ENCODE peak calls at places on chromosomes 16 and 17, in nine cellular contexts. T, N, Y, O, J, K, U, A and D are unnamed samples.

GRCh38 chr16:87365021-87365713 is 18.4 kb downstream of the FBXO31 start:
- DNase-seq in T (no peak), N (no peak), Y (no peak), O (no peak), J (no peak), K (no peak), U (no peak), A (no peak), D (no peak)

GRCh38 chr17:66944365-66945203 is 19.9 kb upstream of the CACNG4 start:
- DNase-seq in T (no peak), N (peak), Y (no peak), O (no peak), J (no peak), K (no peak), U (no peak), A (no peak), D (peak)

GRCh38 chr17:36653374-36653773 is 52.0 kb downstream of the MRM1 start:
- DNase-seq in T (no peak), N (no peak), Y (no peak), O (no peak), J (no peak), K (no peak), U (no peak), A (no peak), D (no peak)

GRCh38 chr16:81956213-81956948 is 54.9 kb downstream of the SDR42E1 start:
- DNase-seq in T (no peak), N (no peak), Y (no peak), O (no peak), J (no peak), K (no peak), U (no peak), A (peak), D (peak)

GRCh38 chr17:38464251-38464722 is 36.0 kb downstream of the ARHGAP23 start:
- DNase-seq in T (no peak), N (no peak), Y (no peak), O (no peak), J (no peak), K (no peak), U (no peak), A (peak), D (no peak)

GRCh38 chr16:47342055-47342454 is 118.8 kb downstream of the ITFG1 start:
- DNase-seq in T (peak), N (peak), Y (no peak), O (no peak), J (no peak), K (no peak), U (no peak), A (no peak), D (no peak)

GRCh38 chr17:29078183-29079045 is 35.5 kb downstream of the PIPOX start:
- DNase-seq in T (no peak), N (peak), Y (no peak), O (no peak), J (no peak), K (no peak), U (no peak), A (no peak), D (peak)

GRCh38 chr17:77929180-77929564 is 29.3 kb upstream of the TNRC6C start:
- DNase-seq in T (no peak), N (no peak), Y (no peak), O (no peak), J (no peak), K (no peak), U (no peak), A (no peak), D (no peak)

GRCh38 chr17:56257075-56257474 is 103.8 kb downstream of the ANKFN1 start:
- DNase-seq in T (no peak), N (no peak), Y (no peak), O (no peak), J (no peak), K (no peak), U (no peak), A (no peak), D (no peak)

GRCh38 chr16:29809850-29810698 is 1.9 kb upstream of the PRRT2 start:
- DNase-seq in T (no peak), N (peak), Y (no peak), O (no peak), J (peak), K (no peak), U (no peak), A (no peak), D (no peak)

GRCh38 chr17:7589891-7590611 is at the start of gene SOX15:
- DNase-seq in T (no peak), N (no peak), Y (no peak), O (no peak), J (no peak), K (no peak), U (no peak), A (no peak), D (no peak)

GRCh38 chr17:68133370-68134045 is 98.0 kb downstream of the KPNA2 start:
- DNase-seq in T (no peak), N (no peak), Y (no peak), O (no peak), J (no peak), K (no peak), U (no peak), A (no peak), D (no peak)

GRCh38 chr17:67993153-67993997 is 2.9 kb downstream of the C17orf58 start:
- DNase-seq in T (no peak), N (peak), Y (peak), O (peak), J (peak), K (peak), U (peak), A (peak), D (peak)

GRCh38 chr16:62638964-62639861 is 603.0 kb upstream of the CDH8 start:
- DNase-seq in T (no peak), N (no peak), Y (no peak), O (no peak), J (no peak), K (no peak), U (no peak), A (no peak), D (no peak)

GRCh38 chr16:1983544-1984346 is at the start of gene GFER:
- DNase-seq in T (peak), N (peak), Y (peak), O (peak), J (peak), K (peak), U (peak), A (peak), D (peak)

GRCh38 chr17:40319651-40320550 is 10.9 kb downstream of the RARA start:
- DNase-seq in T (no peak), N (no peak), Y (no peak), O (no peak), J (no peak), K (peak), U (no peak), A (no peak), D (no peak)

GRCh38 chr16:73290258-73290657 is 242.3 kb upstream of the ZFHX3 start:
- DNase-seq in T (no peak), N (no peak), Y (no peak), O (no peak), J (no peak), K (no peak), U (no peak), A (no peak), D (no peak)

GRCh38 chr16:89621136-89621697 is 7.8 kb downstream of the DPEP1 start:
- DNase-seq in T (no peak), N (no peak), Y (no peak), O (no peak), J (no peak), K (no peak), U (no peak), A (no peak), D (no peak)

GRCh38 chr17:66548158-66548557 is 245.7 kb downstream of the PRKCA start:
- DNase-seq in T (no peak), N (no peak), Y (no peak), O (no peak), J (no peak), K (no peak), U (no peak), A (peak), D (no peak)

GRCh38 chr16:69494993-69495392 is 70.6 kb downstream of the CYB5B start:
- DNase-seq in T (no peak), N (no peak), Y (no peak), O (no peak), J (peak), K (peak), U (no peak), A (no peak), D (no peak)

GRCh38 chr17:41464682-41465081 is 2.5 kb downstream of the KRT32 start:
- DNase-seq in T (peak), N (peak), Y (no peak), O (peak), J (no peak), K (no peak), U (no peak), A (peak), D (peak)

GRCh38 chr17:42251115-42251514 is 25.1 kb downstream of the STAT5B start:
- DNase-seq in T (no peak), N (peak), Y (no peak), O (no peak), J (no peak), K (no peak), U (no peak), A (no peak), D (no peak)

GRCh38 chr17:15263206-15263579 is 1.9 kb downstream of the PMP22 start:
- DNase-seq in T (no peak), N (peak), Y (no peak), O (no peak), J (peak), K (no peak), U (peak), A (peak), D (peak)

GRCh38 chr16:2329532-2329931 is 11.0 kb downstream of the ABCA3 start:
- DNase-seq in T (no peak), N (no peak), Y (no peak), O (no peak), J (no peak), K (no peak), U (no peak), A (no peak), D (no peak)

GRCh38 chr17:43855061-43855460 is 8.1 kb downstream of the CD300LG start:
- DNase-seq in T (no peak), N (no peak), Y (no peak), O (no peak), J (no peak), K (no peak), U (no peak), A (no peak), D (no peak)

GRCh38 chr17:6328279-6328678 is 106.6 kb downstream of the AIPL1 start:
- DNase-seq in T (no peak), N (no peak), Y (no peak), O (no peak), J (no peak), K (no peak), U (no peak), A (no peak), D (no peak)

GRCh38 chr17:9120471-9120870 is 99.2 kb downstream of the NTN1 start:
- DNase-seq in T (no peak), N (no peak), Y (no peak), O (no peak), J (no peak), K (no peak), U (no peak), A (no peak), D (no peak)

GRCh38 chr16:80147021-80147680 is 393.6 kb upstream of the DYNLRB2 start:
- DNase-seq in T (no peak), N (no peak), Y (no peak), O (no peak), J (no peak), K (no peak), U (no peak), A (no peak), D (no peak)

GRCh38 chr17:15371731-15372130 is 30.3 kb upstream of the TEKT3 start:
- DNase-seq in T (no peak), N (no peak), Y (no peak), O (no peak), J (no peak), K (no peak), U (no peak), A (no peak), D (no peak)

GRCh38 chr17:35891273-35891672 is 11.1 kb upstream of the CCL5 start:
- DNase-seq in T (no peak), N (no peak), Y (no peak), O (no peak), J (no peak), K (no peak), U (no peak), A (no peak), D (no peak)

GRCh38 chr17:40025991-40026815 is 11.0 kb downstream of the CSF3 start:
- DNase-seq in T (no peak), N (no peak), Y (no peak), O (peak), J (no peak), K (no peak), U (no peak), A (no peak), D (no peak)

GRCh38 chr17:70168044-70168978 is 1.0 kb upstream of the KCNJ2 start:
- DNase-seq in T (no peak), N (peak), Y (no peak), O (peak), J (peak), K (no peak), U (peak), A (peak), D (peak)

GRCh38 chr17:50060951-50061712 is 5.2 kb downstream of the ITGA3 start:
- DNase-seq in T (no peak), N (peak), Y (no peak), O (no peak), J (no peak), K (no peak), U (no peak), A (peak), D (peak)